ENCODE peak calls at places on chromosome 9, in five cellular contexts. One of them, this sample, is unnamed.

GRCh38 chr9:95102572-95102971 is 214.9 kb downstream of the FANCC start:
- DNase-seq in NCI-H1105 treated with DMSO at 0.1 percent for 48 hours: no peak
- DNase-seq in HTR-8/SVneo: no peak
- DNase-seq in activated T-cell treated with anti-CD3 and anti-CD28 coated beads for 48 hours: no peak
- DNase-seq in fibroblast of pulmonary artery: no peak
- DNase-seq in this sample: no peak

GRCh38 chr9:135504262-135505229 is 4.1 kb downstream of the MRPS2 start:
- DNase-seq in NCI-H1105 treated with DMSO at 0.1 percent for 48 hours: peak
- DNase-seq in HTR-8/SVneo: peak
- DNase-seq in activated T-cell treated with anti-CD3 and anti-CD28 coated beads for 48 hours: peak
- DNase-seq in fibroblast of pulmonary artery: peak
- DNase-seq in this sample: peak

GRCh38 chr9:81798606-81799005 is 109.3 kb upstream of the TLE1 start:
- DNase-seq in NCI-H1105 treated with DMSO at 0.1 percent for 48 hours: no peak
- DNase-seq in HTR-8/SVneo: no peak
- DNase-seq in activated T-cell treated with anti-CD3 and anti-CD28 coated beads for 48 hours: no peak
- DNase-seq in fibroblast of pulmonary artery: no peak
- DNase-seq in this sample: peak

GRCh38 chr9:90300901-90301688 is 341.5 kb downstream of the DIRAS2 start:
- DNase-seq in NCI-H1105 treated with DMSO at 0.1 percent for 48 hours: no peak
- DNase-seq in HTR-8/SVneo: no peak
- DNase-seq in activated T-cell treated with anti-CD3 and anti-CD28 coated beads for 48 hours: no peak
- DNase-seq in fibroblast of pulmonary artery: peak
- DNase-seq in this sample: peak

GRCh38 chr9:130930132-130930803 is 8.8 kb downstream of the FIBCD1 start:
- DNase-seq in NCI-H1105 treated with DMSO at 0.1 percent for 48 hours: no peak
- DNase-seq in HTR-8/SVneo: no peak
- DNase-seq in activated T-cell treated with anti-CD3 and anti-CD28 coated beads for 48 hours: no peak
- DNase-seq in fibroblast of pulmonary artery: no peak
- DNase-seq in this sample: no peak

GRCh38 chr9:124776952-124777645 is at the start of gene OLFML2A:
- DNase-seq in NCI-H1105 treated with DMSO at 0.1 percent for 48 hours: no peak
- DNase-seq in HTR-8/SVneo: no peak
- DNase-seq in activated T-cell treated with anti-CD3 and anti-CD28 coated beads for 48 hours: no peak
- DNase-seq in fibroblast of pulmonary artery: no peak
- DNase-seq in this sample: peak

GRCh38 chr9:123620258-123620657 is 264.3 kb downstream of the CRB2 start:
- DNase-seq in NCI-H1105 treated with DMSO at 0.1 percent for 48 hours: no peak
- DNase-seq in HTR-8/SVneo: no peak
- DNase-seq in activated T-cell treated with anti-CD3 and anti-CD28 coated beads for 48 hours: no peak
- DNase-seq in fibroblast of pulmonary artery: no peak
- DNase-seq in this sample: no peak

GRCh38 chr9:123798203-123798602 is 131.7 kb downstream of the DENND1A start:
- DNase-seq in NCI-H1105 treated with DMSO at 0.1 percent for 48 hours: no peak
- DNase-seq in HTR-8/SVneo: no peak
- DNase-seq in activated T-cell treated with anti-CD3 and anti-CD28 coated beads for 48 hours: no peak
- DNase-seq in fibroblast of pulmonary artery: no peak
- DNase-seq in this sample: no peak

GRCh38 chr9:113178087-113178486 is 27.3 kb downstream of the SLC31A2 start:
- DNase-seq in NCI-H1105 treated with DMSO at 0.1 percent for 48 hours: no peak
- DNase-seq in HTR-8/SVneo: no peak
- DNase-seq in activated T-cell treated with anti-CD3 and anti-CD28 coated beads for 48 hours: no peak
- DNase-seq in fibroblast of pulmonary artery: peak
- DNase-seq in this sample: peak

GRCh38 chr9:137542486-137542885 is 7.7 kb downstream of the PNPLA7 start:
- DNase-seq in NCI-H1105 treated with DMSO at 0.1 percent for 48 hours: no peak
- DNase-seq in HTR-8/SVneo: no peak
- DNase-seq in activated T-cell treated with anti-CD3 and anti-CD28 coated beads for 48 hours: no peak
- DNase-seq in fibroblast of pulmonary artery: no peak
- DNase-seq in this sample: no peak

GRCh38 chr9:6243746-6244145 is 28.1 kb downstream of the IL33 start:
- DNase-seq in NCI-H1105 treated with DMSO at 0.1 percent for 48 hours: no peak
- DNase-seq in HTR-8/SVneo: peak
- DNase-seq in activated T-cell treated with anti-CD3 and anti-CD28 coated beads for 48 hours: peak
- DNase-seq in fibroblast of pulmonary artery: no peak
- DNase-seq in this sample: peak

GRCh38 chr9:99818439-99818992 is 3.2 kb upstream of the NR4A3 start:
- DNase-seq in NCI-H1105 treated with DMSO at 0.1 percent for 48 hours: peak
- DNase-seq in HTR-8/SVneo: no peak
- DNase-seq in activated T-cell treated with anti-CD3 and anti-CD28 coated beads for 48 hours: no peak
- DNase-seq in fibroblast of pulmonary artery: no peak
- DNase-seq in this sample: no peak

GRCh38 chr9:136644593-136645342 is 17.9 kb upstream of the EGFL7 start:
- DNase-seq in NCI-H1105 treated with DMSO at 0.1 percent for 48 hours: no peak
- DNase-seq in HTR-8/SVneo: no peak
- DNase-seq in activated T-cell treated with anti-CD3 and anti-CD28 coated beads for 48 hours: peak
- DNase-seq in fibroblast of pulmonary artery: no peak
- DNase-seq in this sample: peak

GRCh38 chr9:87442451-87442850 is 55.2 kb upstream of the DAPK1 start:
- DNase-seq in NCI-H1105 treated with DMSO at 0.1 percent for 48 hours: no peak
- DNase-seq in HTR-8/SVneo: no peak
- DNase-seq in activated T-cell treated with anti-CD3 and anti-CD28 coated beads for 48 hours: no peak
- DNase-seq in fibroblast of pulmonary artery: no peak
- DNase-seq in this sample: no peak

GRCh38 chr9:99406939-99407338 is 184.9 kb downstream of the SEC61B start:
- DNase-seq in NCI-H1105 treated with DMSO at 0.1 percent for 48 hours: no peak
- DNase-seq in HTR-8/SVneo: no peak
- DNase-seq in activated T-cell treated with anti-CD3 and anti-CD28 coated beads for 48 hours: no peak
- DNase-seq in fibroblast of pulmonary artery: no peak
- DNase-seq in this sample: no peak

GRCh38 chr9:31908158-31908890 is 476.1 kb upstream of the ACO1 start:
- DNase-seq in NCI-H1105 treated with DMSO at 0.1 percent for 48 hours: no peak
- DNase-seq in HTR-8/SVneo: no peak
- DNase-seq in activated T-cell treated with anti-CD3 and anti-CD28 coated beads for 48 hours: no peak
- DNase-seq in fibroblast of pulmonary artery: no peak
- DNase-seq in this sample: peak

GRCh38 chr9:129863059-129863690 is 27.9 kb downstream of the USP20 start:
- DNase-seq in NCI-H1105 treated with DMSO at 0.1 percent for 48 hours: no peak
- DNase-seq in HTR-8/SVneo: peak
- DNase-seq in activated T-cell treated with anti-CD3 and anti-CD28 coated beads for 48 hours: peak
- DNase-seq in fibroblast of pulmonary artery: peak
- DNase-seq in this sample: peak

GRCh38 chr9:110183208-110184145 is 24.5 kb downstream of the C9orf152 start:
- DNase-seq in NCI-H1105 treated with DMSO at 0.1 percent for 48 hours: peak
- DNase-seq in HTR-8/SVneo: peak
- DNase-seq in activated T-cell treated with anti-CD3 and anti-CD28 coated beads for 48 hours: peak
- DNase-seq in fibroblast of pulmonary artery: peak
- DNase-seq in this sample: peak

GRCh38 chr9:26086396-26086795 is 408.2 kb upstream of the TUSC1 start:
- DNase-seq in NCI-H1105 treated with DMSO at 0.1 percent for 48 hours: no peak
- DNase-seq in HTR-8/SVneo: no peak
- DNase-seq in activated T-cell treated with anti-CD3 and anti-CD28 coated beads for 48 hours: no peak
- DNase-seq in fibroblast of pulmonary artery: no peak
- DNase-seq in this sample: no peak

GRCh38 chr9:89544280-89544664 is 46.4 kb upstream of the SEMA4D start:
- DNase-seq in NCI-H1105 treated with DMSO at 0.1 percent for 48 hours: peak
- DNase-seq in HTR-8/SVneo: no peak
- DNase-seq in activated T-cell treated with anti-CD3 and anti-CD28 coated beads for 48 hours: no peak
- DNase-seq in fibroblast of pulmonary artery: no peak
- DNase-seq in this sample: no peak

GRCh38 chr9:131179561-131180219 is 54.3 kb downstream of the NUP214 start:
- DNase-seq in NCI-H1105 treated with DMSO at 0.1 percent for 48 hours: no peak
- DNase-seq in HTR-8/SVneo: no peak
- DNase-seq in activated T-cell treated with anti-CD3 and anti-CD28 coated beads for 48 hours: no peak
- DNase-seq in fibroblast of pulmonary artery: peak
- DNase-seq in this sample: peak

GRCh38 chr9:96249746-96250145 is 52.2 kb downstream of the HSD17B3 start:
- DNase-seq in NCI-H1105 treated with DMSO at 0.1 percent for 48 hours: no peak
- DNase-seq in HTR-8/SVneo: no peak
- DNase-seq in activated T-cell treated with anti-CD3 and anti-CD28 coated beads for 48 hours: no peak
- DNase-seq in fibroblast of pulmonary artery: no peak
- DNase-seq in this sample: no peak

GRCh38 chr9:129584136-129584535 is 36.8 kb downstream of the C9orf50 start:
- DNase-seq in NCI-H1105 treated with DMSO at 0.1 percent for 48 hours: peak
- DNase-seq in HTR-8/SVneo: peak
- DNase-seq in activated T-cell treated with anti-CD3 and anti-CD28 coated beads for 48 hours: no peak
- DNase-seq in fibroblast of pulmonary artery: peak
- DNase-seq in this sample: peak

GRCh38 chr9:129006328-129007034 is 21.6 kb downstream of the SH3GLB2 start:
- DNase-seq in NCI-H1105 treated with DMSO at 0.1 percent for 48 hours: peak
- DNase-seq in HTR-8/SVneo: peak
- DNase-seq in activated T-cell treated with anti-CD3 and anti-CD28 coated beads for 48 hours: peak
- DNase-seq in fibroblast of pulmonary artery: peak
- DNase-seq in this sample: peak

GRCh38 chr9:79973627-79974026 is 401.9 kb downstream of the TLE4 start:
- DNase-seq in NCI-H1105 treated with DMSO at 0.1 percent for 48 hours: no peak
- DNase-seq in HTR-8/SVneo: no peak
- DNase-seq in activated T-cell treated with anti-CD3 and anti-CD28 coated beads for 48 hours: no peak
- DNase-seq in fibroblast of pulmonary artery: no peak
- DNase-seq in this sample: no peak

This sample was measured in astrocyte of the hippocampus.